ENCODE peak calls at places on chromosome 5, in six cellular contexts. R, Q, S, O, G and J are unnamed samples.

GRCh38 chr5:68542207-68542606 is 326.7 kb downstream of the PIK3R1 start:
- DNase-seq in G (no peak), S (no peak), Q (peak; percentile 30), O (no peak), R (peak; percentile 38), J (no peak)

GRCh38 chr5:68562308-68562707 is 346.8 kb downstream of the PIK3R1 start:
- DNase-seq in Q (peak; percentile 55), O (no peak), G (no peak), R (peak; percentile 44), S (no peak), J (peak; percentile 40)

GRCh38 chr5:4879693-4880303 is 260.3 kb upstream of the ADAMTS16 start:
- DNase-seq in O (peak; percentile 97), G (peak; percentile 53), S (peak; percentile 77), R (peak; percentile 47), Q (peak; percentile 28), J (peak; percentile 80)

GRCh38 chr5:56350595-56351170 is 117.6 kb upstream of the ANKRD55 start:
- DNase-seq in R (peak; percentile 96), Q (peak; percentile 94), O (no peak), G (peak; percentile 82), S (no peak), J (peak; percentile 64)

GRCh38 chr5:104199771-104200170 is 637.2 kb upstream of the NUDT12 start:
- DNase-seq in O (no peak), R (no peak), Q (no peak), G (no peak), S (no peak), J (no peak)

GRCh38 chr5:143279698-143280097 is 123.8 kb downstream of the NR3C1 start:
- DNase-seq in G (peak; percentile 71), Q (peak; percentile 26), R (peak; percentile 53), S (no peak), O (no peak), J (peak; percentile 93)

GRCh38 chr5:90111354-90112070 is 298.0 kb downstream of the CETN3 start:
- DNase-seq in S (no peak), R (no peak), O (no peak), Q (no peak), G (no peak), J (no peak)

GRCh38 chr5:73605223-73606087 is 20.5 kb upstream of the ARHGEF28 start:
- DNase-seq in G (no peak), Q (peak; percentile 26), R (peak; percentile 42), O (no peak), S (no peak), J (no peak)

GRCh38 chr5:33309076-33309475 is 131.7 kb upstream of the TARS1 start:
- DNase-seq in O (no peak), S (no peak), G (no peak), Q (no peak), R (no peak), J (no peak)

GRCh38 chr5:91443028-91443427 is 59.9 kb upstream of the ARRDC3 start:
- DNase-seq in R (peak; percentile 69), O (no peak), Q (peak; percentile 24), G (peak; percentile 45), S (no peak), J (no peak)

GRCh38 chr5:89377752-89378455 is 494.9 kb upstream of the MEF2C start:
- DNase-seq in R (no peak), G (peak; percentile 34), S (no peak), Q (peak; percentile 22), O (no peak), J (no peak)

GRCh38 chr5:23507278-23507685 is at the start of gene PRDM9:
- DNase-seq in S (no peak), G (peak; percentile 82), O (peak; percentile 55), R (no peak), Q (peak; percentile 79), J (peak; percentile 53)
- H3K4me3 ChIP-seq in S (no peak within 1 kb of the TSS), G (no peak within 1 kb of the TSS), O (peak within 1 kb of the TSS; percentile 57), R (no peak within 1 kb of the TSS), Q (peak within 1 kb of the TSS; percentile 61), J (no peak within 1 kb of the TSS)

DNA sequence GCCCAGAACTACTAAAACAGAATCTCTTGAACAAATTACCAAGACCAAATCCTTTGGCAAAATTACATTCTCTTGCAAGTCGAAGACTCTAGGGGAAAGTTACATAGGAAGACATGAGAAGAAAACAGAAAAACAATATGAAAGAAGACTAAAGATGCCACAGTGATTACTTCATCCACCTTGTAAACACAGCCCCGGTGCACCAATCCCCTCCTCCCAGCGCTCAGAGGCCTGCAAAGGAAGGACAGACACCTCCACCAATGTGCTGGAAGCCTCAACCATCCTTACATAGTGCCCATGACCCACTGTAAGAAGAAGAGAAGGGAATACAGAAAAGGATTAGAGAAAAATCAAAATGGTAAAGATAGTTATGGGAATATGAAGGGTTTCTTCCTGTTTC is 218.5 kb downstream of the SPOCK1 start:
- DNase-seq in S (no peak), Q (no peak), O (no peak), G (no peak), R (no peak), J (peak; percentile 68)
- H3K79me1 ChIP-seq in S (no peaks in the 10 kb centered on the region), Q (no peaks in the 10 kb centered on the region), O (no peaks in the 10 kb centered on the region), G (no peaks in the 10 kb centered on the region), R (no peaks in the 10 kb centered on the region), J (no peaks in the 10 kb centered on the region)

GRCh38 chr5:1410156-1411014 is 34.9 kb downstream of the SLC6A3 start:
- DNase-seq in G (no peak), S (no peak), R (no peak), Q (no peak), O (no peak), J (no peak)
- H3K23ac ChIP-seq in G (no peak overlapping the region), S (no peak overlapping the region), R (no peak overlapping the region), Q (no peak overlapping the region), O (no peak overlapping the region), J (no peak overlapping the region)

DNA sequence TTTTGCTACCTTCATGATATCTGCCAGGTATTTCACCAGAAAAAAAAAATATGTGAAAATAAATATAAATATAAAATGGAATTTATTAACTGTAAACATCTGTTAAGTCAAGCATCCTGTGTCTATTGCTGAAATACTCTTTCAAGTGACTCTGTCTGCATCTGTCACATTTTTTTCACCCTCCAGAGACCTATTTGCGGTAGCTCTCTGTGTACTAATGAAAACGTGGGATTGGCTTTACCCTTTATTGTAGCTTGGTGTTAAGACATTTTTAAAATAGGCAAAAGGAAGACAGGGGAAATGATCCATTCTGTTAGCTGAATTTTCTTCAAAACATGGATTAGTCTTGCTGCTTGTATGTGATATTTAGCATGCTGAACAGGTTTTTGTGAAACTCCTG is 536.0 kb upstream of the WWC1 start:
- DNase-seq in G (no peak), R (no peak), Q (no peak), S (no peak), O (no peak), J (no peak)
- H3K4me3 ChIP-seq in G (no peak overlapping the region), R (no peak overlapping the region), Q (no peak overlapping the region), S (no peak overlapping the region), O (no peak overlapping the region), J (no peak overlapping the region)

GRCh38 chr5:82544004-82544403 is 265.9 kb upstream of the RPS23 start:
- DNase-seq in Q (no peak), S (no peak), R (no peak), O (no peak), G (no peak), J (no peak)

GRCh38 chr5:82537646-82538306 is 259.6 kb upstream of the RPS23 start:
- DNase-seq in R (no peak), G (no peak), Q (no peak), S (no peak), O (no peak), J (no peak)

GRCh38 chr5:82538339-82539034 is 260.3 kb upstream of the RPS23 start:
- DNase-seq in R (no peak), Q (no peak), O (no peak), G (no peak), S (no peak), J (peak; percentile 34)

GRCh38 chr5:82534891-82535395 is 256.8 kb upstream of the RPS23 start:
- DNase-seq in Q (no peak), O (no peak), R (no peak), G (no peak), S (no peak), J (no peak)

GRCh38 chr5:82540301-82540700 is 262.1 kb upstream of the RPS23 start:
- DNase-seq in Q (no peak), S (no peak), R (no peak), O (no peak), G (no peak), J (no peak)
- H3K79me1 ChIP-seq in Q (no peaks in the 10 kb centered on the region), S (no peaks in the 10 kb centered on the region), R (no peaks in the 10 kb centered on the region), O (no peaks in the 10 kb centered on the region), G (no peaks in the 10 kb centered on the region), J (no peaks in the 10 kb centered on the region)

GRCh38 chr5:176447538-176447981 is 625 bp upstream of the FAF2 start:
- DNase-seq in O (peak; percentile 78), Q (no peak), S (no peak), G (no peak), R (no peak), J (no peak)

GRCh38 chr5:176446884-176447537 is 1.2 kb upstream of the FAF2 start:
- DNase-seq in R (no peak), G (no peak), S (peak; percentile 2), O (no peak), Q (no peak), J (peak; percentile 17)

GRCh38 chr5:176444742-176445141 is 3.4 kb upstream of the FAF2 start:
- DNase-seq in O (no peak), Q (no peak), R (no peak), G (no peak), S (no peak), J (no peak)

GRCh38 chr5:176450077-176450476 is 1.9 kb downstream of the FAF2 start:
- DNase-seq in G (no peak), R (no peak), Q (no peak), S (no peak), O (no peak), J (no peak)

DNA sequence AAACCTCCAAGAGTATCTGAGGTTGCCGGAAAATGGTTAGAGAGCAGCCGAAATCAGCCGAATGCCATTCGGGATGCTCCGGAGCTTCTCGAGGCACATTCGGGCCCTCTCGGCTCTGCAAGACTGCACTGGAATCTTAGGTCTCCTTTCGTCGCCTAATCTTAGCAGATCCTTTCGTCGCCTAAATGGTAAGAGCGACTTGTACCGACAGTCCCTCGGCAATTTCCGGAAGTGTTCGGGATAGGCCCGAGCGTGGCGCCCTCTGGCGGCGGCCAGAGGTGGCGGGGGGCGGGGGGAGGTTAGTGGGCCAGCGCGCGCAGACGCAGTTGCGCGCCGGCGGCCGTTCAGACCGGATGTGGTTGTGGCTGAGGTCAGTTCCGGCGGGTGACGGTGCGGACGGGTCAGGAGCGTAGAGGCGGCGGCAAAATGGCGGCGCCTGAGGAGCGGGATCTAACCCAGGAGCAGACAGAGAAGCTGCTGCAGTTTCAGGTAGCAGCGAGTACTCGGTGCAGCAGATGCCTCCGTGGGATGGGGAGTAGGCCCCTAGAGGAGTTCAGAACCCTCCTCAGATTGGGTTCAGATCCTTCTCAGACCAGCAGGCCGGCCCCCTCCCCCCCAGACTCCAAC is at the start of gene FAF2:
- DNase-seq in Q (peak; percentile 99), S (peak; percentile 99), G (peak; percentile 98), O (peak; percentile 100), R (peak; percentile 99), J (peak; percentile 100)
- H3K23ac ChIP-seq in Q (peak within 1 kb of the TSS; percentile 77), S (peak within 1 kb of the TSS; percentile 75), G (no peak within 1 kb of the TSS), O (no peak within 1 kb of the TSS), R (peak within 1 kb of the TSS; percentile 99), J (peak within 1 kb of the TSS; percentile 80)